ENCODE peak calls at places on chromosomes 3 and 15, in ten cellular contexts. K is breast epithelium, Q is GM12891, O is IMR-90, V is Peyer's patch, L is A549, E is sigmoid colon, I is spleen, Z is esophagus squamous epithelium, W is suprapubic skin. T is an unnamed sample.

GRCh38 chr3:170809021-170809974 is 60.7 kb downstream of the RPL22L1 start:
- DNase-seq in K (no peak), Q (no peak), O (peak), V (peak), L (peak), E (no peak), I (no peak), Z (no peak), W (no peak), T (peak)

GRCh38 chr3:38521391-38521987 is 25.3 kb downstream of the EXOG start:
- DNase-seq in K (peak), Q (no peak), O (peak), V (peak), L (peak), E (no peak), I (no peak), Z (no peak), W (no peak), T (peak)

GRCh38 chr15:65971741-65971995 is 102.4 kb downstream of the RAB11A start:
- DNase-seq in K (no peak), Q (no peak), O (no peak), V (no peak), L (no peak), E (no peak), I (no peak), Z (no peak), W (no peak), T (no peak)

GRCh38 chr3:169404491-169404890 is 259.0 kb downstream of the MECOM start:
- DNase-seq in K (no peak), Q (no peak), O (no peak), V (no peak), L (no peak), E (no peak), I (no peak), Z (no peak), W (no peak), T (no peak)

GRCh38 chr3:161420746-161421145 is 49.4 kb upstream of the SPTSSB start:
- DNase-seq in K (no peak), Q (no peak), O (peak), V (no peak), L (peak), E (no peak), I (no peak), Z (no peak), W (no peak), T (no peak)

GRCh38 chr3:98574157-98574556 is 19.3 kb downstream of the CPOX start:
- DNase-seq in K (no peak), Q (no peak), O (no peak), V (no peak), L (no peak), E (no peak), I (no peak), Z (no peak), W (no peak), T (no peak)

GRCh38 chr15:49645937-49646336 is 25.1 kb downstream of the DTWD1 start:
- DNase-seq in K (no peak), Q (no peak), O (peak), V (peak), L (peak), E (no peak), I (no peak), Z (no peak), W (no peak), T (no peak)

GRCh38 chr3:45644467-45645201 is 44.6 kb upstream of the SACM1L start:
- DNase-seq in K (no peak), Q (no peak), O (peak), V (no peak), L (peak), E (no peak), I (no peak), Z (no peak), W (no peak), T (no peak)

GRCh38 chr3:20246662-20247061 is 60.7 kb upstream of the SGO1 start:
- DNase-seq in K (no peak), Q (no peak), O (no peak), V (no peak), L (no peak), E (no peak), I (no peak), Z (no peak), W (no peak), T (no peak)

GRCh38 chr3:127095774-127096173 is 97.2 kb upstream of the PRR23E start:
- DNase-seq in K (no peak), Q (no peak), O (no peak), V (peak), L (no peak), E (no peak), I (peak), Z (no peak), W (peak), T (no peak)
- TF ChIP-seq POLR2A in K (no peak), Q (no peak), O (no peak), V (no peak), L (no peak), E (no peak), I (no peak), Z (no peak), W (no peak), T (no peak)

DNA sequence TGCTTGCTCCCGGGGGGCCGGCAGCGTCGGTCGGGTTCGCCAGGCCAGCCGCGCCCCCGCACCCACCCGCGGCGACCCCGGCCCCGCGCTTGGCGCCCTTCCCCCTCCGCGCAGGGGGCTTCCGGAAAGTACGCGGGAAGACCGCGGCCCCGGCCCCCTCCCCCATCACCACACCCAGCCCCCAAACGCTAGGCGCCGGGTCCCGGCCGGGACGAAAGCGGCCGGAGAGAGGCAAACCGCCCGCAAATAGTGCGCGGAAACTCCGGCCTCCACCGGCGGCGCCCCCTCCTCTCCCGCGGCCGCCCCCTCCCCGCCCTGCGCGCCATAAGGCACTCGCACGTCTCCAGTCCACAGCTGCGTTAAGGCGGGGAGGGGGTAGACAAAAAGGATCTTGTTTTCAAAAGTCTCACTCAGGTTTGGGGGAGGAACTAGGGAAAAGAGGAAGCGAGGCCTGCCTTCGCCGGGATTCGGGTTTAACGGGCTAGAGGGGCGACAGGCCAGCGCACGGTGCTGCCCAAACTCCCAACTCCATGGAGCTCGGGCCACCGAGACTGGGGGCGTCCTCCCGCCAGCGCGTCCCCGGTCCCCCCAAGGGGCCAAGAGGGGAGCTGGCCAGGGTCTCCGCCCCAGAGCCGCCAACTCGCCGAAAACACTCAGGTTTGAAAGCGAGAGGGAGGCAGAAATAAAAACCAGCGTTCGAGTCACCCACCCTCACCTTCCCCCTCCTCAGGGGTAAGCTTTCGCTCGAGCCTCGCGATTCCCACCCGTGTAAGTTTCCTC is 1.8 kb downstream of the ANP32A start:
- DNase-seq in K (peak), Q (no peak), O (no peak), V (peak), L (peak), E (peak), I (peak), Z (no peak), W (peak), T (peak)
- TF ChIP-seq POLR2A in K (peak), Q (no peak), O (no peak), V (no peak), L (peak), E (peak), I (no peak), Z (peak), W (no peak), T (peak)

GRCh38 chr3:184712579-184713355 is 903 bp upstream of the MAGEF1 start:
- DNase-seq in K (no peak), Q (no peak), O (no peak), V (no peak), L (no peak), E (no peak), I (no peak), Z (no peak), W (no peak), T (no peak)

GRCh38 chr3:184712248-184712559 is 340 bp upstream of the MAGEF1 start:
- DNase-seq in K (no peak), Q (no peak), O (no peak), V (no peak), L (no peak), E (no peak), I (no peak), Z (no peak), W (no peak), T (no peak)

GRCh38 chr3:184713521-184713920 is 1.7 kb upstream of the MAGEF1 start:
- DNase-seq in K (no peak), Q (no peak), O (no peak), V (peak), L (no peak), E (no peak), I (no peak), Z (no peak), W (no peak), T (no peak)

GRCh38 chr3:184710870-184711365 is 946 bp downstream of the MAGEF1 start:
- DNase-seq in K (no peak), Q (peak), O (no peak), V (peak), L (peak), E (no peak), I (no peak), Z (no peak), W (no peak), T (no peak)

GRCh38 chr3:184711366-184712247 is at the start of gene MAGEF1:
- DNase-seq in K (peak), Q (peak), O (peak), V (peak), L (peak), E (peak), I (peak), Z (peak), W (peak), T (peak)
- TF ChIP-seq POLR2A in K (no peak), Q (no peak), O (peak), V (peak), L (peak), E (peak), I (no peak), Z (peak), W (no peak), T (peak)

DNA sequence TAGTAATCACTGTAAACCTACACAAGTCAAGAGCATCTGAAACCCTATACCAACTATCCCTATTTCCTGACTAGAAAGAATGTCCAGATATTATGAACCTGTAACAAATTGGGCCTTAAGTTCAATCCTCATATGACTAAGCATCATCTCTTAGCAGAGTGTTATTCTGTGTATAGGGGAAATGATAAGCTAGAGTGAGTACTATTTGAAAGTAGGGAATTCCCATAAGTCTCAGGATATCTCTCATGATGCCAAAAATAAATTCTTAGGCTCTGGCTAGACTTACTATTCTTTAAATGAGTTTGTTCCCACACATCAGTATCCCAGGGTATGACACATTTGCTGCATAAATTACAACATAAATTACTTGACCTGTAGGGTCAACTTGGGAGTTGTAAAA is 15.3 kb downstream of the MRPL47 start:
- DNase-seq in K (no peak), Q (no peak), O (peak), V (no peak), L (no peak), E (no peak), I (no peak), Z (no peak), W (no peak), T (no peak)
- TF ChIP-seq POLR2A in K (no peak), Q (no peak), O (no peak), V (no peak), L (no peak), E (no peak), I (no peak), Z (no peak), W (no peak), T (no peak)

T was measured in tibial nerve.